ENCODE peak calls at places on chromosomes 6 and 20, in seven cellular contexts. One of them, this sample, is unnamed.

GRCh38 chr20:44287272-44288097 is 23.5 kb downstream of the FITM2 start:
- DNase-seq in stimulated activated CD4-positive, alpha-beta T cell treated with anti-CD3 and anti-CD28 coated beads, TNF-alpha, amount 100 ng/mL, for 4 hours: no peak
- DNase-seq in sigmoid colon: no peak
- DNase-seq in brain microvascular endothelial cell: no peak
- DNase-seq in tibial artery: no peak
- DNase-seq in nephron progenitor cell: no peak
- DNase-seq in iris pigment epithelial cell: peak
- DNase-seq in this sample: peak

GRCh38 chr6:5061152-5061551 is 24.0 kb upstream of the PPP1R3G start:
- DNase-seq in stimulated activated CD4-positive, alpha-beta T cell treated with anti-CD3 and anti-CD28 coated beads, TNF-alpha, amount 100 ng/mL, for 4 hours: no peak
- DNase-seq in tibial artery: no peak
- DNase-seq in brain microvascular endothelial cell: no peak
- DNase-seq in nephron progenitor cell: no peak
- DNase-seq in iris pigment epithelial cell: peak
- DNase-seq in sigmoid colon: no peak
- DNase-seq in this sample: no peak

GRCh38 chr6:159973951-159974350 is 5.1 kb downstream of the IGF2R start:
- DNase-seq in sigmoid colon: no peak
- DNase-seq in tibial artery: no peak
- DNase-seq in brain microvascular endothelial cell: peak
- DNase-seq in stimulated activated CD4-positive, alpha-beta T cell treated with anti-CD3 and anti-CD28 coated beads, TNF-alpha, amount 100 ng/mL, for 4 hours: no peak
- DNase-seq in nephron progenitor cell: no peak
- DNase-seq in iris pigment epithelial cell: peak
- DNase-seq in this sample: peak

GRCh38 chr20:41121399-41121798 is 15.9 kb upstream of the PLCG1 start:
- DNase-seq in iris pigment epithelial cell: no peak
- DNase-seq in sigmoid colon: no peak
- DNase-seq in brain microvascular endothelial cell: no peak
- DNase-seq in tibial artery: no peak
- DNase-seq in nephron progenitor cell: no peak
- DNase-seq in stimulated activated CD4-positive, alpha-beta T cell treated with anti-CD3 and anti-CD28 coated beads, TNF-alpha, amount 100 ng/mL, for 4 hours: no peak
- DNase-seq in this sample: no peak

GRCh38 chr6:139355172-139355571 is 19.3 kb downstream of the CITED2 start:
- DNase-seq in brain microvascular endothelial cell: no peak
- DNase-seq in nephron progenitor cell: no peak
- DNase-seq in iris pigment epithelial cell: no peak
- DNase-seq in stimulated activated CD4-positive, alpha-beta T cell treated with anti-CD3 and anti-CD28 coated beads, TNF-alpha, amount 100 ng/mL, for 4 hours: no peak
- DNase-seq in tibial artery: no peak
- DNase-seq in sigmoid colon: no peak
- DNase-seq in this sample: no peak

GRCh38 chr6:54037277-54037779 is 73.9 kb upstream of the MLIP start:
- DNase-seq in stimulated activated CD4-positive, alpha-beta T cell treated with anti-CD3 and anti-CD28 coated beads, TNF-alpha, amount 100 ng/mL, for 4 hours: no peak
- DNase-seq in tibial artery: no peak
- DNase-seq in iris pigment epithelial cell: peak
- DNase-seq in brain microvascular endothelial cell: no peak
- DNase-seq in nephron progenitor cell: no peak
- DNase-seq in sigmoid colon: no peak
- DNase-seq in this sample: no peak

GRCh38 chr20:49501917-49502316 is 19.4 kb upstream of the KCNB1 start:
- DNase-seq in sigmoid colon: peak
- DNase-seq in tibial artery: no peak
- DNase-seq in iris pigment epithelial cell: peak
- DNase-seq in brain microvascular endothelial cell: peak
- DNase-seq in stimulated activated CD4-positive, alpha-beta T cell treated with anti-CD3 and anti-CD28 coated beads, TNF-alpha, amount 100 ng/mL, for 4 hours: no peak
- DNase-seq in nephron progenitor cell: no peak
- DNase-seq in this sample: peak

GRCh38 chr20:43448748-43449535 is 8.8 kb upstream of the SRSF6 start:
- DNase-seq in brain microvascular endothelial cell: peak
- DNase-seq in nephron progenitor cell: peak
- DNase-seq in sigmoid colon: no peak
- DNase-seq in iris pigment epithelial cell: peak
- DNase-seq in stimulated activated CD4-positive, alpha-beta T cell treated with anti-CD3 and anti-CD28 coated beads, TNF-alpha, amount 100 ng/mL, for 4 hours: peak
- DNase-seq in tibial artery: no peak
- DNase-seq in this sample: peak

GRCh38 chr6:170042596-170043118 is 248.2 kb downstream of the DLL1 start:
- DNase-seq in tibial artery: no peak
- DNase-seq in stimulated activated CD4-positive, alpha-beta T cell treated with anti-CD3 and anti-CD28 coated beads, TNF-alpha, amount 100 ng/mL, for 4 hours: no peak
- DNase-seq in sigmoid colon: peak
- DNase-seq in iris pigment epithelial cell: no peak
- DNase-seq in brain microvascular endothelial cell: no peak
- DNase-seq in nephron progenitor cell: no peak
- DNase-seq in this sample: no peak

GRCh38 chr20:59376109-59376841 is 75.9 kb downstream of the EDN3 start:
- DNase-seq in iris pigment epithelial cell: no peak
- DNase-seq in tibial artery: no peak
- DNase-seq in nephron progenitor cell: no peak
- DNase-seq in stimulated activated CD4-positive, alpha-beta T cell treated with anti-CD3 and anti-CD28 coated beads, TNF-alpha, amount 100 ng/mL, for 4 hours: no peak
- DNase-seq in sigmoid colon: no peak
- DNase-seq in brain microvascular endothelial cell: no peak
- DNase-seq in this sample: no peak

GRCh38 chr6:81999270-81999669 is 246.8 kb upstream of the TENT5A start:
- DNase-seq in brain microvascular endothelial cell: no peak
- DNase-seq in nephron progenitor cell: no peak
- DNase-seq in sigmoid colon: no peak
- DNase-seq in tibial artery: no peak
- DNase-seq in stimulated activated CD4-positive, alpha-beta T cell treated with anti-CD3 and anti-CD28 coated beads, TNF-alpha, amount 100 ng/mL, for 4 hours: no peak
- DNase-seq in iris pigment epithelial cell: peak
- DNase-seq in this sample: no peak

GRCh38 chr20:63180541-63181185 is 35.3 kb downstream of the YTHDF1 start:
- DNase-seq in iris pigment epithelial cell: no peak
- DNase-seq in nephron progenitor cell: no peak
- DNase-seq in sigmoid colon: no peak
- DNase-seq in brain microvascular endothelial cell: no peak
- DNase-seq in tibial artery: no peak
- DNase-seq in stimulated activated CD4-positive, alpha-beta T cell treated with anti-CD3 and anti-CD28 coated beads, TNF-alpha, amount 100 ng/mL, for 4 hours: no peak
- DNase-seq in this sample: no peak

GRCh38 chr6:32570363-32570905 is 19.2 kb downstream of the HLA-DRB1 start:
- DNase-seq in iris pigment epithelial cell: no peak
- DNase-seq in stimulated activated CD4-positive, alpha-beta T cell treated with anti-CD3 and anti-CD28 coated beads, TNF-alpha, amount 100 ng/mL, for 4 hours: no peak
- DNase-seq in nephron progenitor cell: no peak
- DNase-seq in tibial artery: no peak
- DNase-seq in sigmoid colon: no peak
- DNase-seq in brain microvascular endothelial cell: no peak
- DNase-seq in this sample: no peak

GRCh38 chr20:21208999-21209398 is 83.1 kb downstream of the KIZ start:
- DNase-seq in nephron progenitor cell: no peak
- DNase-seq in iris pigment epithelial cell: no peak
- DNase-seq in stimulated activated CD4-positive, alpha-beta T cell treated with anti-CD3 and anti-CD28 coated beads, TNF-alpha, amount 100 ng/mL, for 4 hours: no peak
- DNase-seq in brain microvascular endothelial cell: no peak
- DNase-seq in sigmoid colon: no peak
- DNase-seq in tibial artery: no peak
- DNase-seq in this sample: no peak

GRCh38 chr6:158861686-158862381 is 42.7 kb upstream of the EZR start:
- DNase-seq in sigmoid colon: no peak
- DNase-seq in stimulated activated CD4-positive, alpha-beta T cell treated with anti-CD3 and anti-CD28 coated beads, TNF-alpha, amount 100 ng/mL, for 4 hours: no peak
- DNase-seq in tibial artery: no peak
- DNase-seq in brain microvascular endothelial cell: no peak
- DNase-seq in iris pigment epithelial cell: peak
- DNase-seq in nephron progenitor cell: no peak
- DNase-seq in this sample: no peak

GRCh38 chr6:161318456-161318855 is 44.6 kb upstream of the AGPAT4 start:
- DNase-seq in nephron progenitor cell: no peak
- DNase-seq in brain microvascular endothelial cell: no peak
- DNase-seq in sigmoid colon: no peak
- DNase-seq in stimulated activated CD4-positive, alpha-beta T cell treated with anti-CD3 and anti-CD28 coated beads, TNF-alpha, amount 100 ng/mL, for 4 hours: no peak
- DNase-seq in iris pigment epithelial cell: no peak
- DNase-seq in tibial artery: no peak
- DNase-seq in this sample: no peak

GRCh38 chr20:23094927-23095326 is 8.8 kb upstream of the CD93 start:
- DNase-seq in brain microvascular endothelial cell: no peak
- DNase-seq in iris pigment epithelial cell: no peak
- DNase-seq in nephron progenitor cell: no peak
- DNase-seq in sigmoid colon: no peak
- DNase-seq in stimulated activated CD4-positive, alpha-beta T cell treated with anti-CD3 and anti-CD28 coated beads, TNF-alpha, amount 100 ng/mL, for 4 hours: no peak
- DNase-seq in tibial artery: no peak
- DNase-seq in this sample: peak

GRCh38 chr6:46626228-46626909 is 26.2 kb downstream of the CYP39A1 start:
- DNase-seq in nephron progenitor cell: no peak
- DNase-seq in iris pigment epithelial cell: peak
- DNase-seq in tibial artery: no peak
- DNase-seq in sigmoid colon: no peak
- DNase-seq in brain microvascular endothelial cell: peak
- DNase-seq in stimulated activated CD4-positive, alpha-beta T cell treated with anti-CD3 and anti-CD28 coated beads, TNF-alpha, amount 100 ng/mL, for 4 hours: no peak
- DNase-seq in this sample: peak

GRCh38 chr6:13101409-13101808 is 226.9 kb downstream of the TBC1D7 start:
- DNase-seq in sigmoid colon: no peak
- DNase-seq in iris pigment epithelial cell: no peak
- DNase-seq in stimulated activated CD4-positive, alpha-beta T cell treated with anti-CD3 and anti-CD28 coated beads, TNF-alpha, amount 100 ng/mL, for 4 hours: no peak
- DNase-seq in nephron progenitor cell: no peak
- DNase-seq in tibial artery: no peak
- DNase-seq in brain microvascular endothelial cell: no peak
- DNase-seq in this sample: no peak

GRCh38 chr6:43432009-43432945 is 4.9 kb downstream of the ABCC10 start:
- DNase-seq in tibial artery: no peak
- DNase-seq in iris pigment epithelial cell: no peak
- DNase-seq in nephron progenitor cell: no peak
- DNase-seq in sigmoid colon: no peak
- DNase-seq in brain microvascular endothelial cell: no peak
- DNase-seq in stimulated activated CD4-positive, alpha-beta T cell treated with anti-CD3 and anti-CD28 coated beads, TNF-alpha, amount 100 ng/mL, for 4 hours: no peak
- DNase-seq in this sample: no peak

GRCh38 chr6:32046450-32047083 is 8.4 kb downstream of the CYP21A2 start:
- DNase-seq in iris pigment epithelial cell: peak
- DNase-seq in stimulated activated CD4-positive, alpha-beta T cell treated with anti-CD3 and anti-CD28 coated beads, TNF-alpha, amount 100 ng/mL, for 4 hours: no peak
- DNase-seq in sigmoid colon: peak
- DNase-seq in brain microvascular endothelial cell: no peak
- DNase-seq in nephron progenitor cell: no peak
- DNase-seq in tibial artery: peak
- DNase-seq in this sample: peak

GRCh38 chr20:16098890-16099639 is 474.2 kb downstream of the KIF16B start:
- DNase-seq in stimulated activated CD4-positive, alpha-beta T cell treated with anti-CD3 and anti-CD28 coated beads, TNF-alpha, amount 100 ng/mL, for 4 hours: no peak
- DNase-seq in sigmoid colon: no peak
- DNase-seq in brain microvascular endothelial cell: no peak
- DNase-seq in iris pigment epithelial cell: peak
- DNase-seq in nephron progenitor cell: no peak
- DNase-seq in tibial artery: no peak
- DNase-seq in this sample: no peak

GRCh38 chr6:10256113-10256690 is 158.7 kb downstream of the TFAP2A start:
- DNase-seq in stimulated activated CD4-positive, alpha-beta T cell treated with anti-CD3 and anti-CD28 coated beads, TNF-alpha, amount 100 ng/mL, for 4 hours: no peak
- DNase-seq in iris pigment epithelial cell: peak
- DNase-seq in sigmoid colon: no peak
- DNase-seq in tibial artery: no peak
- DNase-seq in brain microvascular endothelial cell: peak
- DNase-seq in nephron progenitor cell: no peak
- DNase-seq in this sample: peak

GRCh38 chr20:21074605-21075336 is 31.4 kb downstream of the LINC00237 start:
- DNase-seq in iris pigment epithelial cell: no peak
- DNase-seq in stimulated activated CD4-positive, alpha-beta T cell treated with anti-CD3 and anti-CD28 coated beads, TNF-alpha, amount 100 ng/mL, for 4 hours: no peak
- DNase-seq in brain microvascular endothelial cell: no peak
- DNase-seq in tibial artery: no peak
- DNase-seq in sigmoid colon: no peak
- DNase-seq in nephron progenitor cell: no peak
- DNase-seq in this sample: no peak

This sample was measured in fibroblast of the aortic adventitia.